ENCODE peak calls at places on chromosomes 3 and 15, in six cellular contexts. T is A549, U is stomach, O is body of pancreas, Y is GM12891, D is NB4. L is an unnamed sample.

GRCh38 chr3:189132125-189132744 is 39.5 kb upstream of the TPRG1 start:
- DNase-seq in T (no peak), U (peak), O (no peak), Y (no peak), D (peak), L (peak)

GRCh38 chr15:68644088-68644904 is 65.5 kb downstream of the CORO2B start:
- DNase-seq in T (peak), U (no peak), O (no peak), Y (no peak), D (no peak), L (peak)

GRCh38 chr3:27939510-27939909 is 217.4 kb upstream of the EOMES start:
- DNase-seq in T (no peak), U (no peak), O (no peak), Y (no peak), D (no peak), L (no peak)

GRCh38 chr15:78105541-78106241 is 13.3 kb downstream of the SH2D7 start:
- DNase-seq in T (no peak), U (no peak), O (no peak), Y (no peak), D (peak), L (no peak)

GRCh38 chr3:152365766-152366593 is 97.3 kb downstream of the MBNL1 start:
- DNase-seq in T (no peak), U (no peak), O (no peak), Y (no peak), D (no peak), L (no peak)

GRCh38 chr3:105527949-105528348 is 161.2 kb downstream of the ALCAM start:
- DNase-seq in T (no peak), U (no peak), O (no peak), Y (no peak), D (no peak), L (no peak)

GRCh38 chr3:152656207-152657001 is 178.5 kb upstream of the P2RY1 start:
- DNase-seq in T (no peak), U (no peak), O (no peak), Y (no peak), D (peak), L (no peak)

GRCh38 chr3:107959767-107960166 is 131.1 kb downstream of the CD47 start:
- DNase-seq in T (no peak), U (no peak), O (no peak), Y (no peak), D (no peak), L (no peak)

GRCh38 chr3:71444028-71444860 is 139.3 kb downstream of the FOXP1 start:
- DNase-seq in T (no peak), U (peak), O (no peak), Y (peak), D (peak), L (peak)

GRCh38 chr15:96326551-96327154 is 3.8 kb upstream of the NR2F2 start:
- DNase-seq in T (no peak), U (peak), O (no peak), Y (no peak), D (peak), L (no peak)

GRCh38 chr3:176766862-176767261 is 430.4 kb downstream of the TBL1XR1 start:
- DNase-seq in T (no peak), U (no peak), O (no peak), Y (no peak), D (no peak), L (no peak)

GRCh38 chr3:189100866-189101265 is 70.9 kb upstream of the TPRG1 start:
- DNase-seq in T (no peak), U (no peak), O (no peak), Y (no peak), D (no peak), L (no peak)

GRCh38 chr3:102195198-102195948 is 239.4 kb upstream of the ZPLD1 start:
- DNase-seq in T (no peak), U (peak), O (peak), Y (no peak), D (no peak), L (peak)

GRCh38 chr3:127792664-127793292 is 29.5 kb downstream of the MGLL start:
- DNase-seq in T (no peak), U (peak), O (no peak), Y (no peak), D (no peak), L (no peak)

GRCh38 chr3:155032918-155033317 is 47.2 kb upstream of the MME start:
- DNase-seq in T (no peak), U (no peak), O (no peak), Y (no peak), D (peak), L (no peak)

GRCh38 chr3:147368561-147369151 is 37.7 kb downstream of the ZIC4 start:
- DNase-seq in T (no peak), U (no peak), O (no peak), Y (no peak), D (no peak), L (no peak)

GRCh38 chr3:186121968-186122367 is 13.1 kb upstream of the ETV5 start:
- DNase-seq in T (no peak), U (peak), O (peak), Y (no peak), D (no peak), L (no peak)

GRCh38 chr15:44584162-44584749 is 47.3 kb downstream of the EIF3J start:
- DNase-seq in T (peak), U (peak), O (peak), Y (no peak), D (peak), L (peak)

GRCh38 chr3:52190294-52190841 is 7.6 kb upstream of the ALAS1 start:
- DNase-seq in T (no peak), U (peak), O (no peak), Y (no peak), D (no peak), L (peak)

GRCh38 chr15:61195116-61196002 is 33.7 kb downstream of the RORA start:
- DNase-seq in T (peak), U (no peak), O (no peak), Y (peak), D (peak), L (peak)

GRCh38 chr3:48016336-48016973 is at the start of gene MAP4:
- DNase-seq in T (no peak), U (no peak), O (no peak), Y (no peak), D (no peak), L (no peak)

GRCh38 chr3:130748981-130749380 is 2.4 kb upstream of the PIK3R4 start:
- DNase-seq in T (no peak), U (no peak), O (no peak), Y (no peak), D (no peak), L (no peak)

GRCh38 chr15:75565062-75565970 is 13.8 kb downstream of the PTPN9 start:
- DNase-seq in T (no peak), U (no peak), O (no peak), Y (no peak), D (no peak), L (no peak)

GRCh38 chr15:39667382-39668127 is 86.7 kb downstream of the THBS1 start:
- DNase-seq in T (no peak), U (no peak), O (no peak), Y (no peak), D (no peak), L (no peak)

GRCh38 chr3:21642433-21642832 is 108.6 kb downstream of the ZNF385D start:
- DNase-seq in T (no peak), U (no peak), O (no peak), Y (no peak), D (no peak), L (no peak)

GRCh38 chr15:64524778-64525177 is 64.4 kb downstream of the ZNF609 start:
- DNase-seq in T (no peak), U (no peak), O (no peak), Y (no peak), D (no peak), L (no peak)

GRCh38 chr3:11593318-11594034 is 50.2 kb downstream of the VGLL4 start:
- DNase-seq in T (no peak), U (no peak), O (no peak), Y (no peak), D (no peak), L (no peak)

GRCh38 chr15:43215961-43216360 is 4.9 kb downstream of the EPB42 start:
- DNase-seq in T (no peak), U (no peak), O (no peak), Y (no peak), D (no peak), L (peak)

GRCh38 chr15:68640791-68641331 is 62.1 kb downstream of the CORO2B start:
- DNase-seq in T (no peak), U (no peak), O (no peak), Y (no peak), D (no peak), L (no peak)

GRCh38 chr3:65783117-65783516 is 255.6 kb downstream of the MAGI1 start:
- DNase-seq in T (no peak), U (no peak), O (no peak), Y (no peak), D (no peak), L (no peak)

GRCh38 chr3:10551821-10552630 is 46.6 kb upstream of the ATP2B2 start:
- DNase-seq in T (peak), U (no peak), O (no peak), Y (no peak), D (peak), L (peak)

GRCh38 chr3:37251993-37252392 is 77.6 kb upstream of the LRRFIP2 start:
- DNase-seq in T (no peak), U (no peak), O (no peak), Y (no peak), D (no peak), L (no peak)

GRCh38 chr15:72591361-72591760 is 63.1 kb upstream of the GOLGA6B start:
- DNase-seq in T (no peak), U (no peak), O (no peak), Y (no peak), D (no peak), L (no peak)

GRCh38 chr3:47238017-47238416 is 44.6 kb downstream of the KIF9 start:
- DNase-seq in T (no peak), U (no peak), O (no peak), Y (no peak), D (no peak), L (no peak)

GRCh38 chr15:22968356-22968755 is 11.8 kb downstream of the CYFIP1 start:
- DNase-seq in T (peak), U (no peak), O (no peak), Y (no peak), D (no peak), L (peak)

GRCh38 chr3:102378216-102378615 is 56.6 kb upstream of the ZPLD1 start:
- DNase-seq in T (no peak), U (no peak), O (no peak), Y (no peak), D (no peak), L (no peak)

GRCh38 chr15:98599911-98600685 is 48.2 kb upstream of the IGF1R start:
- DNase-seq in T (no peak), U (no peak), O (peak), Y (peak), D (no peak), L (no peak)

GRCh38 chr15:50358805-50359204 is 3.8 kb upstream of the GABPB1 start:
- DNase-seq in T (peak), U (no peak), O (no peak), Y (peak), D (peak), L (peak)

GRCh38 chr3:179149951-179150350 is 1.8 kb downstream of the PIK3CA start:
- DNase-seq in T (no peak), U (no peak), O (no peak), Y (no peak), D (no peak), L (no peak)
- TF ChIP-seq POLR2A in T (no peak), U (no peak), O (no peak), Y (no peak), D (no peak), L (no peak)

GRCh38 chr3:133451309-133451708 is 51.5 kb downstream of the BFSP2 start:
- DNase-seq in T (no peak), U (no peak), O (no peak), Y (no peak), D (no peak), L (no peak)

GRCh38 chr3:133452603-133453313 is 52.9 kb downstream of the BFSP2 start:
- DNase-seq in T (no peak), U (no peak), O (no peak), Y (no peak), D (no peak), L (no peak)

GRCh38 chr3:133447751-133448477 is 48.1 kb downstream of the BFSP2 start:
- DNase-seq in T (no peak), U (no peak), O (no peak), Y (no peak), D (no peak), L (no peak)

GRCh38 chr3:133445111-133445510 is 45.3 kb downstream of the BFSP2 start:
- DNase-seq in T (no peak), U (no peak), O (no peak), Y (no peak), D (no peak), L (no peak)

DNA sequence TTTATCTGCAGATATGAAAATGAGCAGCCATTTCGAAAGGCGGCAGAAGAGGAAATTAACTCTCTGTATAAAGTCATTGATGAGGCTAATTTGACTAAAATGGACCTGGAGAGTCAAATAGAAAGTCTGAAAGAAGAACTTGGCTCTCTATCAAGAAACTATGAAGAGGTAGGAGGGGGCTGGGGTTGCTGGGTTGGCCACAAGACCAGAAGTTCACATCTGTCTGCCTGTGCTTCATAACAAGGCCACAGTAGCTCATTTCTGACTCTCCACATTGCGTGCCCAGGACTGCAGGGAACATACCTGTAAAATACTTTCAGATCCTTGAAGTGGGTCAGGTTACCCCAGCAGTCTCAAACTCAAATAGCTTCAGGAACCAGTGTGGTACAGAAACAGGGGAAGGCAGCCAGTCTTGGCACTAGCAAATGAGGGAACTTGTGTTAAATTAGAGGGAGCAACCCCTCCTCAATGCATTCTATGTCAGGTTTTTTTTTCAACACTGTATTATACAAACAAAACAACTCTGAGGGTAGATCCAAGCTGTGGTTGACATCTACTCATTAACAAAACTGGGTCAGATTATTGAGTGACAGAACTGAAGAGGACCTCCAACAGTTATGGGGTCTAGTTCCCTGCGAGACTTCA is 48.7 kb downstream of the BFSP2 start:
- DNase-seq in T (no peak), U (no peak), O (no peak), Y (peak), D (no peak), L (no peak)
- TF ChIP-seq POLR2A in T (no peak), U (no peak), O (no peak), Y (no peak), D (no peak), L (no peak)

GRCh38 chr3:50340404-50341329 is at the start of gene RASSF1:
- DNase-seq in T (no peak), U (peak), O (no peak), Y (peak), D (peak), L (no peak)
- TF ChIP-seq POLR2A in T (no peak), U (no peak), O (no peak), Y (peak), D (peak), L (no peak)

DNA sequence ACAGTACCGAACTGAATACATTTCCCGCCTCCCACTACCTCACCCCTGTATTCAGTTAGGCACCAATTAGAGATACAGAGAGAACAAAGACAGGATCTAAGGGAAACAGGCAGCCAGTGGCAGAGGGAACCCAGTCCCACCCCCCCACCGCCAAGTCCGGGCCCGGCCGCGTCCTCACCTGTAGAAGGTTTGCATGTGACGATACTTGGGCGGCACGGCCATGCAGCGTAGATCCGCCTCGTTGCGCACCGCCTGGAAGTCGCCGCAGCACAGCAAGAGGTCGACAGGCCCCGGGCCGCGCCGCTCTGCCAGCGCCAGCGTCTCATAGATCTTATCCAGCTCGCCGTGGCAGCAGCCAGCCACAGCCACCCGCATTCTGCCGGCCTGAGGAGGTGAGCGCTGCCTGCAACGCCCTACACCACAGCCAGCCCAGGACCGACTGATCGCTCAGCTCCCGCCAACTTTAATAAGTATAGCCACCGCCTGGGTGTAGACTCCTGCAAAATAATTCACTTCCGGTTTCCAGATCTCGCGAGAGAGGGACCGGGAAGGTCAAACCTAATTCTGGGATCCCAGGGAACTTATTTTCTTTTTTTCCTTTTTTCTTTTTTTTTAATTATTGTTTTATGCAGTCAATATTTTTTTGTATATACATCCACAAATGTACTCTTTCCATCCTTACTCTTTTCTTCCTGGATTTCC is at the start of gene DBR1:
- DNase-seq in T (peak), U (peak), O (peak), Y (peak), D (peak), L (peak)
- TF ChIP-seq POLR2A in T (peak), U (no peak), O (peak), Y (peak), D (peak), L (peak)

DNA sequence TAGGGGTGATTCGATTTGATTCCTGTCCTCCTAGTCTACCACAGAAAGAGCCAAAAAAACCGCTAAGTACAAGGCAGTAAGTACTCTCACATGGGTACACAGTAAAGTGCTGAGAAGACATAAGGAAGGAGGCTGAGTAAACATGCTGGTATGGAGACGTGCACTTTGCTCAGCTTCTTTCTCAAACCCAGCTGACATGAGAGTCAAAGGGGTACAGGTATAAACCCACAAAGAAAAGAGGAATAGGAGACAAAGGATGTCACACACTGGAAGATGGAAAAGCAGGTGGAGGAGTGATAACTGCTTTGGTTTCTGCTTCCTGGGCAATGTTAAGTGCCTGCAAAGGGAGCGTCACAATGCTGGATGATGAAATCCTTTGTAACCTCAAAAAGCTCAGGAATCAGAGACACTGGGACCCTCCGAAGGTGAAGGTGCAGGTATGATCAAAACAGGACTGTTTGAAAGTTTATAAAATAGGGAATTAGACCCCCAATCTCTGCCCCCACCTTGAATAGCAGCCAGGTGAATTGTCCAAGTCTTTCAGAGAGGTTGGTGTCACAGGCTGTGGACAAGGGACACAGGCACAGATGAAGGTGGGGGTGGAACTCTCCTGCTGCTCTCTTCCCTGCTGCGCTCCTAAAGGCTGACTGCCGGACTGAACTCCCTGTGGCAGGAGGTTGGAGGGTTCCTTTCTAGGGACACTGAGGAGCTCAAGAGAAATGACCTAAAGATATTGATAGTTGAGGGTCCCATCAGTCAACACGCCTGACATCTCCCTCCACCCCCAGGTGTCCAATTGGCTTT is 101.8 kb downstream of the RAB11A start:
- DNase-seq in T (no peak), U (no peak), O (no peak), Y (no peak), D (no peak), L (no peak)
- TF ChIP-seq POLR2A in T (no peak), U (no peak), O (no peak), Y (no peak), D (no peak), L (no peak)

GRCh38 chr3:129064969-129065726 is 4.6 kb downstream of the GP9 start:
- DNase-seq in T (no peak), U (no peak), O (no peak), Y (no peak), D (no peak), L (no peak)
- TF ChIP-seq POLR2A in T (no peak), U (no peak), O (no peak), Y (no peak), D (no peak), L (no peak)

GRCh38 chr3:126654571-126655393 is at the start of gene TXNRD3:
- DNase-seq in T (peak), U (peak), O (peak), Y (peak), D (peak), L (peak)
- TF ChIP-seq POLR2A in T (peak), U (no peak), O (peak), Y (no peak), D (peak), L (peak)

GRCh38 chr3:165406425-165406824 is 210.2 kb upstream of the SLITRK3 start:
- DNase-seq in T (no peak), U (no peak), O (no peak), Y (no peak), D (no peak), L (no peak)

GRCh38 chr3:165404357-165405042 is 208.3 kb upstream of the SLITRK3 start:
- DNase-seq in T (no peak), U (no peak), O (no peak), Y (no peak), D (no peak), L (no peak)
- TF ChIP-seq POLR2A in T (no peak), U (no peak), O (no peak), Y (no peak), D (no peak), L (no peak)

GRCh38 chr3:171221597-171221996 is 195.1 kb upstream of the SLC2A2 start:
- DNase-seq in T (no peak), U (no peak), O (no peak), Y (no peak), D (no peak), L (no peak)

GRCh38 chr3:171225101-171225674 is 198.7 kb upstream of the SLC2A2 start:
- DNase-seq in T (no peak), U (no peak), O (no peak), Y (no peak), D (no peak), L (no peak)

GRCh38 chr3:171222995-171223394 is 196.5 kb upstream of the SLC2A2 start:
- DNase-seq in T (no peak), U (no peak), O (no peak), Y (no peak), D (no peak), L (no peak)

GRCh38 chr3:171221104-171221503 is 194.6 kb upstream of the SLC2A2 start:
- DNase-seq in T (no peak), U (no peak), O (no peak), Y (no peak), D (no peak), L (no peak)

DNA sequence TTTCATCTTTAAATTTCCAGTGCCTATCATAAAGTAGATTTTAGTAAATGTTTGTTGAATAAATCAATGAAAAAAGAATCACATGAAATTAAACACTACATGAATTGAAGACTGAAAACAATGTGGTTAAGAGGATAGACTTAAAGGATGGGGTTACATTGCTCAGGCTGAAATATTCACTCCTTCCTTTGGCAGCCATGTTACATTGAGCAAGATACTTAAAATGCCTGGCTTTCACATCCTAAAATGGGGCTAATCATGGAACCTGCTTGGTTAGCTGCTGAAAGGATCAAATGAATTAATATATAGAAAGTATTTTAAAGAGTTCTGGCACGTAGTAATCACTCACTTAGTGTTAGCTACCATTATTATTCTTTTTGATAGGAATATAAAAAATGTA is 196.9 kb upstream of the SLC2A2 start:
- DNase-seq in T (no peak), U (no peak), O (no peak), Y (no peak), D (no peak), L (no peak)
- TF ChIP-seq POLR2A in T (no peak), U (no peak), O (no peak), Y (no peak), D (no peak), L (no peak)